ENCODE peak calls at places on chromosomes 1 and 21, in seven cellular contexts. S is PC-3, K is fibroblast of mammary gland, Y is adrenal gland, N is osteocyte, G is cardiac muscle cell, P is WERI-Rb-1. J is an unnamed sample.

GRCh38 chr21:43613755-43614638 is 45.3 kb downstream of the HSF2BP start:
- DNase-seq in S (no peak), K (peak), Y (no peak), N (no peak), G (peak), P (no peak), J (no peak)

GRCh38 chr1:6251681-6252373 is 7.8 kb downstream of the HES3 start:
- DNase-seq in S (no peak), K (no peak), Y (no peak), N (no peak), G (no peak), P (no peak), J (no peak)

GRCh38 chr21:34344584-34344983 is 19.2 kb upstream of the KCNE2 start:
- DNase-seq in S (no peak), K (no peak), Y (no peak), N (no peak), G (no peak), P (no peak), J (no peak)

GRCh38 chr1:205922314-205922713 is 20.9 kb downstream of the SLC26A9 start:
- DNase-seq in S (no peak), K (no peak), Y (no peak), N (no peak), G (no peak), P (peak), J (peak)

GRCh38 chr1:53617382-53618217 is 121.4 kb downstream of the GLIS1 start:
- DNase-seq in S (no peak), K (peak), Y (no peak), N (peak), G (no peak), P (no peak), J (peak)

GRCh38 chr1:59393211-59394180 is 96.6 kb downstream of the FGGY start:
- DNase-seq in S (no peak), K (peak), Y (peak), N (no peak), G (peak), P (peak), J (no peak)

GRCh38 chr1:155082941-155083541 is 4.4 kb downstream of the EFNA3 start:
- DNase-seq in S (peak), K (no peak), Y (no peak), N (no peak), G (no peak), P (no peak), J (no peak)

GRCh38 chr1:81690881-81691453 is 109.8 kb upstream of the ADGRL2 start:
- DNase-seq in S (no peak), K (peak), Y (no peak), N (no peak), G (no peak), P (no peak), J (no peak)

GRCh38 chr1:46543761-46544560 is 7.5 kb downstream of the KNCN start:
- DNase-seq in S (no peak), K (no peak), Y (no peak), N (no peak), G (no peak), P (no peak), J (no peak)

GRCh38 chr21:26809745-26810144 is 35.5 kb downstream of the ADAMTS1 start:
- DNase-seq in S (no peak), K (no peak), Y (no peak), N (no peak), G (no peak), P (no peak), J (no peak)

GRCh38 chr1:217343907-217344306 is 287.0 kb downstream of the GPATCH2 start:
- DNase-seq in S (no peak), K (no peak), Y (no peak), N (no peak), G (no peak), P (peak), J (peak)

GRCh38 chr1:231611111-231611510 is 15.5 kb upstream of the DISC1 start:
- DNase-seq in S (no peak), K (no peak), Y (no peak), N (no peak), G (no peak), P (no peak), J (no peak)

GRCh38 chr21:15850645-15851044 is 120.9 kb downstream of the USP25 start:
- DNase-seq in S (peak), K (peak), Y (no peak), N (no peak), G (peak), P (no peak), J (no peak)

GRCh38 chr1:24500448-24501048 is 2.1 kb upstream of the RCAN3 start:
- DNase-seq in S (no peak), K (no peak), Y (no peak), N (no peak), G (no peak), P (no peak), J (no peak)

GRCh38 chr1:3891329-3891867 is 8.7 kb downstream of the C1orf174 start:
- DNase-seq in S (no peak), K (no peak), Y (no peak), N (no peak), G (no peak), P (no peak), J (no peak)

GRCh38 chr1:53956308-53957168 is 10.4 kb downstream of the LRRC42 start:
- DNase-seq in S (no peak), K (peak), Y (no peak), N (no peak), G (peak), P (peak), J (no peak)

GRCh38 chr21:28118570-28118969 is 874.1 kb downstream of the LTN1 start:
- DNase-seq in S (no peak), K (no peak), Y (no peak), N (no peak), G (no peak), P (no peak), J (no peak)

GRCh38 chr1:154325583-154326545 is 539 bp downstream of the ATP8B2 start:
- DNase-seq in S (peak), K (peak), Y (peak), N (peak), G (peak), P (peak), J (peak)

GRCh38 chr1:60068393-60069045 is 5.1 kb downstream of the C1orf87 start:
- DNase-seq in S (no peak), K (peak), Y (no peak), N (no peak), G (peak), P (no peak), J (no peak)

GRCh38 chr1:93061895-93062792 is 16.9 kb upstream of the MTF2 start:
- DNase-seq in S (peak), K (peak), Y (peak), N (no peak), G (peak), P (peak), J (peak)

GRCh38 chr1:966135-966602 is at the start of gene PLEKHN1:
- DNase-seq in S (peak), K (peak), Y (peak), N (no peak), G (peak), P (no peak), J (peak)

GRCh38 chr1:181179980-181180964 is 91.8 kb downstream of the IER5 start:
- DNase-seq in S (no peak), K (peak), Y (peak), N (peak), G (peak), P (peak), J (peak)

GRCh38 chr21:26061437-26061836 is 109.1 kb downstream of the APP start:
- DNase-seq in S (no peak), K (peak), Y (no peak), N (no peak), G (peak), P (no peak), J (no peak)

GRCh38 chr21:25556087-25556486 is 51.2 kb downstream of the MRPL39 start:
- DNase-seq in S (no peak), K (no peak), Y (no peak), N (no peak), G (no peak), P (no peak), J (no peak)

GRCh38 chr1:218249757-218250156 is 35.3 kb upstream of the RRP15 start:
- DNase-seq in S (no peak), K (no peak), Y (no peak), N (no peak), G (no peak), P (no peak), J (no peak)

GRCh38 chr1:36530261-36530660 is 47.5 kb upstream of the CSF3R start:
- DNase-seq in S (no peak), K (no peak), Y (no peak), N (no peak), G (no peak), P (no peak), J (peak)

GRCh38 chr1:78599294-78599693 is 21.0 kb upstream of the IFI44L start:
- DNase-seq in S (no peak), K (no peak), Y (no peak), N (no peak), G (no peak), P (no peak), J (no peak)

GRCh38 chr1:93775224-93775623 is 93.6 kb upstream of the BCAR3 start:
- DNase-seq in S (peak), K (no peak), Y (no peak), N (peak), G (no peak), P (no peak), J (no peak)

GRCh38 chr1:205441716-205442050 is 14.2 kb downstream of the BLACAT1 start:
- DNase-seq in S (no peak), K (no peak), Y (no peak), N (no peak), G (no peak), P (no peak), J (no peak)

GRCh38 chr1:94633051-94633450 is 91.5 kb upstream of the F3 start:
- DNase-seq in S (no peak), K (peak), Y (no peak), N (no peak), G (peak), P (no peak), J (no peak)

GRCh38 chr1:234988160-234988528 is 140.5 kb downstream of the TOMM20 start:
- DNase-seq in S (no peak), K (no peak), Y (no peak), N (no peak), G (no peak), P (no peak), J (no peak)

GRCh38 chr1:46077669-46078068 is 54.8 kb downstream of the PIK3R3 start:
- DNase-seq in S (no peak), K (no peak), Y (no peak), N (no peak), G (no peak), P (no peak), J (no peak)

GRCh38 chr1:201713093-201713810 is 115.7 kb upstream of the IPO9 start:
- DNase-seq in S (peak), K (peak), Y (peak), N (peak), G (peak), P (no peak), J (no peak)

GRCh38 chr1:39507230-39507928 is 15.9 kb downstream of the BMP8A start:
- DNase-seq in S (peak), K (no peak), Y (no peak), N (no peak), G (peak), P (peak), J (peak)
- TF ChIP-seq CTCF in S (peak), K (peak), Y (no peak), N (peak), G (peak), P (peak), J (peak)

GRCh38 chr21:36563301-36563926 is 83.5 kb upstream of the CLDN14 start:
- DNase-seq in S (no peak), K (no peak), Y (no peak), N (peak), G (no peak), P (no peak), J (no peak)
- TF ChIP-seq CTCF in S (no peak), K (no peak), Y (no peak), N (no peak), G (no peak), P (no peak), J (no peak)

DNA sequence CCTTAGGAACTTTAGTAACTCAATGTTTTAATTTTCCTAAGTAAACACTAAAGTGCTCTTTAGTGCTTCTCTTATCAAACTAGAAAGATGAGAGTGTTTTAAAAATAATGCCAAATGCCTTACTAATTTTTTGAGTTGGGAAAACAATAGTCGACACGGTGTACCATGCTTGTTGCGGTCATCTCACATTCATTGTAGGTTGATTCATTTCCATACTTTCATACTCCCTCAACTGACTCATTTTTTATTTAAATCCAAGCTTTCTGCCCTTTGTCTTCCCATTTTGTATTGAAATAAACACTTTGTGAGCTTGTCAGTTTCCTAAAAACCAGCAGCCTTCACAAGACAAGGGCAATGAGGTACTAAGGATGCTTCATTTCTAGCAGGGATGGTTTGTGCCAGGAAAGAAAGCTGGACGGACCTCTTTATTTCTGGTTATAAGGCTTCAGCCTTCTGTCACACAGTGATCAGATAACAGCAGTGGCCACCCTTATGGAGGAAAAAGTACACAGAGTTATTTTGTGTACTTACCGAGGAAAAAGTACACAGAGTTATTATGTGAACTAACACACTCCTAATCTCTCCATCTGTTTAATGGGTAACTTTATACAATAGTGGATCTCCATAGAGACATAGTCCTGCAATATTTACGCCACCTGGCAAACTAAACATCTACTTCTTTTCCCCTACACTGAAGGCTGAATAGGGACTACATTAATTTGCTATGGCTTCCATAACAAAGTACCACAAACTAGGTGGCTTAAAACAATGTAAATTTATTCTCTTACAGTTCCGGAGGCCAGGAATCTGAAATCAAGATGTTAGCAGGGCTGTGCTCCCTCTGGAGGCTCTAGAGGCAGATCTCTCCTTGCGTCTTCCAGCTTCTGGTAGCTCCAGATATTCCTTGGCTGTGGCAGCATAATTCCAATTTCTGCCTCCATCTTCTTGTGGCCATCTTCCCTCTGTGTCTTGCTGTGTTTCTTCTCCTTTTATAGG is 13.0 kb upstream of the CCDC190 start:
- DNase-seq in S (peak), K (peak), Y (no peak), N (no peak), G (peak), P (no peak), J (no peak)
- TF ChIP-seq CTCF in S (peak), K (peak), Y (no peak), N (peak), G (peak), P (peak), J (no peak)

GRCh38 chr1:2130871-2131289 is 63.7 kb downstream of the FAAP20 start:
- DNase-seq in S (no peak), K (no peak), Y (no peak), N (no peak), G (no peak), P (no peak), J (no peak)
- TF ChIP-seq CTCF in S (no peak), K (no peak), Y (no peak), N (no peak), G (no peak), P (no peak), J (no peak)

GRCh38 chr1:61869691-61870109 is 127.4 kb downstream of the PATJ start:
- DNase-seq in S (no peak), K (no peak), Y (no peak), N (no peak), G (no peak), P (no peak), J (peak)
- TF ChIP-seq CTCF in S (no peak), K (no peak), Y (no peak), N (no peak), G (no peak), P (no peak), J (no peak)

DNA sequence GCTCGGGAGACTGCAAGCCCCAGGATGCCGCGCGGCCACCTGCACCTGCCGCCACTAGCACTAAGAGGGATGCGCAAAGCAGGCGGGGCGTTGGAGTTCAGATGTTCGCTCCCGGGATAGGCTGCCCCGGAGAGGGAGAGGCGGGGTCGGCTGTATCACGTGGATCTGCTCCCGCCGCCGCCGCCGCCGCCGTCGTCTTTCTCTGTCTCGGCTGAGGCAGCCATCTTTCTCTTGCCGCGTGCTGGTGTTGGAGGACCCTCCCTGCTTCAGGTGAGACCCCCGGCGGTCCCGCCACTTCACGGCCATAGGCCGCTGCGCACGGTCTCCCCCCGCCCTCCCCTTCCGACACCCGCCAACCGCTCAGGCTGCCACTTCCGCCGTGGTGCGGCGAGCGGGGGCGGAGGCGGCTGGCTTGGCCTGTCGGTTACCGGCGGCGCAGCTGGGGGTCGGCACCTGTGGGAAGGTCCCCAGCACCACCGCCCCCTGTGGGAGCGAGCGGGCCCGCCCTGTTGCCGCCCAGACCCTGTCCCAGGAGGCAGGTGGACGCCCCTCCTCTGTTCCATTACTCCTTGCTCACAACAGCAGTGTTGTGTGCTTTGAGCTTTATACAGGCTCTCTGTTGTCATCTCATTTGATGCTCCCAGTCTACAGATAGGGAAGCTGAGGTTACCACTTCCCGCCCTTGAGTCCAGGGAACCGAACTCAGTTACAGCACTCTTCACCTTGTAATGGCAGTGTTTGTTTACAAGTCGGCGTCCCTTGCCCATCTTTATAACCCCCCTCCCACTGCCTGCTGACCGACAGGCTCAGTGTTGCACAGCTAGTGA is at the start of gene BTF3L4:
- DNase-seq in S (peak), K (peak), Y (peak), N (peak), G (peak), P (peak), J (peak)
- TF ChIP-seq CTCF in S (no peak), K (no peak), Y (no peak), N (no peak), G (no peak), P (peak), J (peak)

GRCh38 chr1:150537732-150538684 is 11.2 kb upstream of the ADAMTSL4 start:
- DNase-seq in S (no peak), K (peak), Y (no peak), N (no peak), G (peak), P (no peak), J (peak)
- TF ChIP-seq CTCF in S (peak), K (no peak), Y (no peak), N (no peak), G (no peak), P (peak), J (peak)

GRCh38 chr1:25616080-25616931 is at the start of gene MAN1C1:
- DNase-seq in S (peak), K (peak), Y (peak), N (peak), G (peak), P (peak), J (peak)
- TF ChIP-seq CTCF in S (peak), K (no peak), Y (peak), N (peak), G (peak), P (peak), J (peak)